ENCODE peak calls at places on chromosomes 11 and 22, in six cellular contexts. I, W, H, F, X and R are unnamed samples.

GRCh38 chr22:30830907-30831306 is 136.2 kb downstream of the OSBP2 start:
- DNase-seq in I (no peak), H (no peak), W (peak), X (no peak), F (peak), R (no peak)

GRCh38 chr11:69520186-69520585 is 38.7 kb downstream of the LINC01488 start:
- DNase-seq in X (no peak), I (no peak), H (no peak), F (no peak), W (peak), R (no peak)

GRCh38 chr11:125171974-125172373 is 7.4 kb downstream of the PKNOX2 start:
- DNase-seq in F (no peak), X (no peak), H (no peak), W (no peak), I (no peak), R (no peak)

GRCh38 chr11:94739331-94739730 is 28.8 kb upstream of the AMOTL1 start:
- DNase-seq in F (no peak), X (no peak), I (no peak), H (no peak), W (no peak), R (no peak)

GRCh38 chr11:15038963-15039362 is 34.4 kb upstream of the CALCB start:
- DNase-seq in W (peak), X (no peak), F (no peak), H (no peak), I (no peak), R (no peak)

GRCh38 chr11:115333106-115333505 is 171.1 kb downstream of the CADM1 start:
- DNase-seq in W (peak), F (peak), X (peak), I (no peak), H (no peak), R (no peak)

GRCh38 chr11:60193687-60194433 is 11.0 kb upstream of the MS4A6A start:
- DNase-seq in W (peak), H (peak), X (peak), I (peak), F (peak), R (peak)

GRCh38 chr11:118908931-118909618 is 16.7 kb downstream of the BCL9L start:
- DNase-seq in I (peak), H (no peak), X (no peak), F (peak), W (peak), R (no peak)

GRCh38 chr11:113474362-113475159 is 637 bp downstream of the DRD2 start:
- DNase-seq in W (peak), H (peak), X (peak), F (peak), I (no peak), R (peak)

GRCh38 chr11:59891781-59892181 is 13.2 kb downstream of the OOSP3 start:
- DNase-seq in X (no peak), H (no peak), W (no peak), F (no peak), I (no peak), R (no peak)

GRCh38 chr11:35566161-35566560 is 40.7 kb upstream of the PAMR1 start:
- DNase-seq in F (peak), X (no peak), W (no peak), I (no peak), H (no peak), R (no peak)

GRCh38 chr11:120578591-120579154 is 67.1 kb downstream of the GRIK4 start:
- DNase-seq in H (no peak), F (no peak), I (no peak), X (no peak), W (no peak), R (no peak)

GRCh38 chr11:134349802-134350355 is 18.1 kb downstream of the GLB1L2 start:
- DNase-seq in W (no peak), F (no peak), X (no peak), I (no peak), H (no peak), R (no peak)

GRCh38 chr22:31160328-31160978 is 471 bp downstream of the RNF185 start:
- DNase-seq in F (peak), X (no peak), W (peak), H (peak), I (no peak), R (no peak)

GRCh38 chr22:17911887-17912286 is 112.5 kb downstream of the MICAL3 start:
- DNase-seq in X (no peak), F (no peak), W (no peak), H (no peak), I (no peak), R (no peak)

GRCh38 chr11:117387992-117388765 is 60.5 kb downstream of the CEP164 start:
- DNase-seq in H (no peak), I (no peak), F (peak), X (no peak), W (peak), R (no peak)

GRCh38 chr11:69908511-69909220 is 89.5 kb upstream of the FGF3 start:
- DNase-seq in F (no peak), W (no peak), X (no peak), I (no peak), H (no peak), R (no peak)

GRCh38 chr11:57786436-57786835 is 24.8 kb downstream of the CTNND1 start:
- DNase-seq in W (no peak), H (no peak), F (peak), X (no peak), I (no peak), R (no peak)

GRCh38 chr11:12182650-12183511 is 72.5 kb downstream of the MICAL2 start:
- DNase-seq in I (no peak), F (peak), W (peak), H (no peak), X (no peak), R (no peak)

GRCh38 chr22:24952837-24953293 is 349 bp downstream of the KIAA1671 start:
- DNase-seq in I (no peak), F (peak), W (peak), H (no peak), X (no peak), R (no peak)

GRCh38 chr11:118449316-118449918 is 13.1 kb downstream of the KMT2A start:
- DNase-seq in F (no peak), X (no peak), I (no peak), H (no peak), W (no peak), R (no peak)

GRCh38 chr11:1180171-1180570 is 22.4 kb downstream of the MUC5AC start:
- DNase-seq in X (no peak), W (no peak), F (no peak), H (no peak), I (no peak), R (no peak)

GRCh38 chr11:119026970-119027369 is 3.7 kb downstream of the SLC37A4 start:
- DNase-seq in F (no peak), I (no peak), W (no peak), H (no peak), X (no peak), R (no peak)

GRCh38 chr22:33909075-33909458 is 11.2 kb downstream of the LARGE1 start:
- DNase-seq in H (no peak), W (peak), X (no peak), I (no peak), F (peak), R (no peak)

GRCh38 chr11:19353287-19353686 is 112.5 kb upstream of the E2F8 start:
- DNase-seq in I (no peak), W (no peak), X (no peak), F (no peak), H (no peak), R (no peak)

GRCh38 chr11:132555617-132556016 is 976.7 kb downstream of the OPCML start:
- DNase-seq in W (no peak), F (no peak), I (no peak), H (no peak), X (no peak), R (no peak)